ENCODE peak calls at places on chromosomes 16 and 17, in ten cellular contexts. V is fibroblast of pulmonary artery; K is PC-3; Q is CD8-positive, alpha-beta T cell; R is fibroblast of the aortic adventitia; Y is cardiac fibroblast; S is fibroblast of lung; A is fibroblast of mammary gland; P is AG04449; L is AG10803. O is an unnamed sample.

GRCh38 chr16:4301968-4302367 is 13.9 kb upstream of the GLIS2 start:
- DNase-seq in V (no peak), K (no peak), Q (no peak), R (no peak), Y (no peak), S (no peak), A (no peak), P (no peak), L (no peak), O (no peak)

GRCh38 chr17:63641678-63642077 is 19.5 kb downstream of the MAP3K3 start:
- DNase-seq in V (no peak), K (no peak), Q (no peak), R (no peak), Y (no peak), S (no peak), A (no peak), P (no peak), L (no peak), O (no peak)

GRCh38 chr17:59008737-59009136 is 97.9 kb downstream of the TRIM37 start:
- DNase-seq in V (no peak), K (no peak), Q (no peak), R (no peak), Y (no peak), S (no peak), A (no peak), P (no peak), L (no peak), O (no peak)

GRCh38 chr17:36736201-36737156 is 135.1 kb downstream of the MRM1 start:
- DNase-seq in V (no peak), K (no peak), Q (no peak), R (no peak), Y (no peak), S (no peak), A (no peak), P (no peak), L (no peak), O (no peak)

GRCh38 chr17:67435122-67435521 is 58.0 kb downstream of the PITPNC1 start:
- DNase-seq in V (peak), K (no peak), Q (peak), R (peak), Y (peak), S (no peak), A (peak), P (no peak), L (peak), O (no peak)

GRCh38 chr16:86919531-86920305 is 341.4 kb downstream of the FOXL1 start:
- DNase-seq in V (no peak), K (no peak), Q (no peak), R (no peak), Y (no peak), S (no peak), A (no peak), P (no peak), L (no peak), O (no peak)

GRCh38 chr17:4549781-4550533 is 5.2 kb downstream of the MYBBP1A start:
- DNase-seq in V (no peak), K (no peak), Q (no peak), R (no peak), Y (no peak), S (no peak), A (no peak), P (no peak), L (no peak), O (no peak)

GRCh38 chr17:79527286-79527685 is 83.6 kb downstream of the RBFOX3 start:
- DNase-seq in V (no peak), K (no peak), Q (no peak), R (no peak), Y (no peak), S (no peak), A (no peak), P (no peak), L (no peak), O (no peak)

GRCh38 chr16:73743665-73744496 is 552.7 kb upstream of the PSMD7 start:
- DNase-seq in V (no peak), K (no peak), Q (no peak), R (no peak), Y (no peak), S (peak), A (no peak), P (no peak), L (no peak), O (no peak)

GRCh38 chr17:46892192-46892703 is 30.7 kb upstream of the GOSR2 start:
- DNase-seq in V (no peak), K (no peak), Q (no peak), R (no peak), Y (no peak), S (no peak), A (no peak), P (no peak), L (no peak), O (no peak)

GRCh38 chr17:17729620-17730249 is 48.5 kb downstream of the RAI1 start:
- DNase-seq in V (no peak), K (peak), Q (peak), R (no peak), Y (no peak), S (no peak), A (no peak), P (no peak), L (no peak), O (no peak)

GRCh38 chr16:57029161-57030160 is 40.1 kb downstream of the NLRC5 start:
- DNase-seq in V (peak), K (peak), Q (no peak), R (peak), Y (no peak), S (no peak), A (peak), P (no peak), L (peak), O (no peak)

GRCh38 chr17:58084317-58084981 is 1.2 kb downstream of the DYNLL2 start:
- DNase-seq in V (peak), K (peak), Q (peak), R (peak), Y (peak), S (peak), A (peak), P (no peak), L (peak), O (peak)

GRCh38 chr17:19744492-19744891 is 3.6 kb downstream of the ALDH3A1 start:
- DNase-seq in V (no peak), K (no peak), Q (no peak), R (no peak), Y (no peak), S (no peak), A (no peak), P (no peak), L (no peak), O (no peak)

GRCh38 chr17:40348562-40349476 is 15.7 kb downstream of the GJD3 start:
- DNase-seq in V (no peak), K (no peak), Q (no peak), R (no peak), Y (no peak), S (no peak), A (no peak), P (no peak), L (no peak), O (no peak)

GRCh38 chr17:80833952-80834895 is 157.4 kb upstream of the CHMP6 start:
- DNase-seq in V (peak), K (no peak), Q (no peak), R (peak), Y (peak), S (peak), A (peak), P (no peak), L (peak), O (no peak)

GRCh38 chr16:19375561-19376158 is 42.0 kb upstream of the TMC5 start:
- DNase-seq in V (peak), K (peak), Q (no peak), R (peak), Y (peak), S (peak), A (peak), P (no peak), L (peak), O (no peak)

GRCh38 chr17:55783684-55784245 is 32.9 kb downstream of the PCTP start:
- DNase-seq in V (peak), K (no peak), Q (no peak), R (peak), Y (peak), S (peak), A (peak), P (no peak), L (peak), O (no peak)

GRCh38 chr16:54720259-54720658 is 210.4 kb upstream of the IRX5 start:
- DNase-seq in V (no peak), K (no peak), Q (no peak), R (no peak), Y (no peak), S (no peak), A (no peak), P (no peak), L (no peak), O (no peak)

GRCh38 chr17:63772801-63773271 is 561 bp downstream of the CCDC47 start:
- DNase-seq in V (peak), K (peak), Q (no peak), R (peak), Y (peak), S (peak), A (peak), P (peak), L (peak), O (no peak)

GRCh38 chr16:69942627-69943170 is 8.4 kb upstream of the CLEC18A start:
- DNase-seq in V (no peak), K (no peak), Q (no peak), R (no peak), Y (no peak), S (no peak), A (no peak), P (no peak), L (no peak), O (no peak)

GRCh38 chr17:48613862-48614694 is 1.0 kb downstream of the HOXB8 start:
- DNase-seq in V (no peak), K (no peak), Q (no peak), R (no peak), Y (no peak), S (no peak), A (no peak), P (no peak), L (no peak), O (no peak)

GRCh38 chr16:35750701-35751104 is 2291.3 kb downstream of the TP53TG3F start:
- DNase-seq in V (no peak), K (no peak), Q (no peak), R (no peak), Y (no peak), S (no peak), A (no peak), P (no peak), L (no peak), O (no peak)

GRCh38 chr16:20380782-20381181 is 23.8 kb downstream of the PDILT start:
- DNase-seq in V (no peak), K (no peak), Q (no peak), R (no peak), Y (no peak), S (no peak), A (no peak), P (no peak), L (no peak), O (no peak)

GRCh38 chr16:75481475-75481874 is 13.8 kb downstream of the CHST6 start:
- DNase-seq in V (no peak), K (no peak), Q (no peak), R (no peak), Y (no peak), S (no peak), A (no peak), P (no peak), L (no peak), O (no peak)

GRCh38 chr17:40602445-40603443 is 37.5 kb upstream of the CCR7 start:
- DNase-seq in V (no peak), K (no peak), Q (peak), R (no peak), Y (no peak), S (no peak), A (no peak), P (no peak), L (no peak), O (peak)

GRCh38 chr16:58265480-58266052 is 29.3 kb downstream of the PRSS54 start:
- DNase-seq in V (no peak), K (no peak), Q (no peak), R (no peak), Y (no peak), S (no peak), A (no peak), P (no peak), L (no peak), O (no peak)

GRCh38 chr16:8594149-8594666 is 3.9 kb upstream of the TMEM114 start:
- DNase-seq in V (no peak), K (no peak), Q (no peak), R (no peak), Y (no peak), S (no peak), A (no peak), P (no peak), L (no peak), O (no peak)

GRCh38 chr17:81386646-81387234 is 8.5 kb upstream of the BAHCC1 start:
- DNase-seq in V (no peak), K (no peak), Q (no peak), R (no peak), Y (no peak), S (no peak), A (no peak), P (no peak), L (peak), O (no peak)

GRCh38 chr17:81189670-81190530 is 23.9 kb upstream of the AATK start:
- DNase-seq in V (no peak), K (no peak), Q (no peak), R (no peak), Y (no peak), S (no peak), A (no peak), P (no peak), L (no peak), O (no peak)

GRCh38 chr16:82761858-82762257 is 135.1 kb downstream of the CDH13 start:
- DNase-seq in V (peak), K (no peak), Q (no peak), R (peak), Y (peak), S (peak), A (peak), P (no peak), L (no peak), O (no peak)

GRCh38 chr16:69327585-69328310 is 2.6 kb downstream of the PDF start:
- DNase-seq in V (no peak), K (no peak), Q (no peak), R (no peak), Y (no peak), S (no peak), A (no peak), P (no peak), L (no peak), O (no peak)

GRCh38 chr16:11345040-11345862 is at the start of gene RMI2:
- DNase-seq in V (peak), K (peak), Q (peak), R (peak), Y (peak), S (peak), A (peak), P (no peak), L (peak), O (peak)

GRCh38 chr16:64478258-64478906 is 643.5 kb downstream of the CDH11 start:
- DNase-seq in V (peak), K (peak), Q (no peak), R (peak), Y (peak), S (peak), A (peak), P (peak), L (peak), O (no peak)

GRCh38 chr16:88014954-88015805 is 63.9 kb downstream of the BANP start:
- DNase-seq in V (no peak), K (no peak), Q (no peak), R (no peak), Y (no peak), S (no peak), A (no peak), P (no peak), L (no peak), O (no peak)

DNA sequence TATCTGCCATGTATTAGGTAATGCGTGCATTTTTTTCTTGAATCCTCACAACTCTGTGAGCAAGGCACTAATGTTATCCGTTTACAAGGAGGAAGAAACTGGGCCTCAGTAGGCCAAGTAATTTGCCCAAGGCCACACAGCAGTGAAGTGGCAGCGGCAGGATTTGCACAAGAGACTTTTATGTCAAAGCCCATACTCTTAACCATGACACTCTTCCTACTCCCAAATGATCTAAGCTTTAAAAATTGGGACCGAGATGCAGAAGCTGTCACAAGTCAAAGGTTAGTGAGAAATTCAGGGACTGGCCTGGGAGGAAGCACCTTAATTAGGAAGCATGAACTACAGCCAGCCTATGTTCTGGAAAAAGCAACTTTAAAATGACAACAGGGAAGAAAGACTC is 10.7 kb downstream of the MAP3K14 start:
- DNase-seq in V (no peak), K (no peak), Q (no peak), R (no peak), Y (no peak), S (no peak), A (no peak), P (no peak), L (no peak), O (no peak)
- TF ChIP-seq CTCF in V (no peak), K (no peak), Q (no peak), R (no peak), Y (no peak), S (no peak), A (no peak), P (no peak), L (no peak), O (no peak)

DNA sequence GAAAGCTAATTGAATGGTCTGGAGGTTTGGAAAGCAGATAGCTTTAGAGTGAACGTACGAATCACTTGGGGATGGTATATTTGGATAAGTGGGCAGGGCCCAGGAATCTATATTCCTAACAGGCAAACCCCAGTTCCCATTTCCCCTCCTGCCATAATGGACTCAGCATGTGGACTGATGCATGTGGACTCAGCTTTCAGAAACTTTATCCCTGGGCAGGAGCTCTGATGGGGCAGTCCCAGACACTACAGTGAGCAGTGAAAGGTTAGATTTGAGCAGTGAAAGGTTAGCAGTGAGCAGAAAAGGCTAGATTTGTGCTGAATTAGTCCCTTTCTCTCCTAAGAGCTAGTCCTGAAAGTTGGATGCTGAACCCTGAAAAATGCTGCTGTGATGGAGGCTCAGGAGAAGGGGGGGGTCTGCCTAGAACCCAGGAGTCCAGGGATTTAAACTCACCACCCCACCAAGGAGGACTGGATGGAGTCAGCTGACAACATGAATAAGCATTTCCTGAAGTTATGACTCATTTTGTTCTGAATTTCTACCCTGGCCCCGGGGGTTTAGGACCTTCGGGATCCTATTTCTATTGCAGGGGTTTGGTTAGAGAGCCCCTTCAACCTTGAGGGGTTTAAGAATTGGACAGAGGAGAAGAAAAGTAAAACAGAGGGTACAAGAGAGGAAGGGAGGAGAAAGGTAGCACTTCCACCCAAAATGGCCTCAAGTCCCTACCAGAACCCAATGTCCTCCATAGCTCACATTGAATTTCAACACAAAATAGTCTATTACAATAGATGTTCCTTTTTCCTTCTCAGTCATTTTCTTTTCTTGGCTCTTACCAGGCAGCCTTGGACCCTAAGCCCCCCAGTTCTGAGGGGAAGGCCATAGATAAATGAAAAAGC is 10.3 kb upstream of the FZD2 start:
- DNase-seq in V (peak), K (peak), Q (no peak), R (peak), Y (peak), S (peak), A (peak), P (no peak), L (peak), O (no peak)
- H3K4me3 ChIP-seq in V (no peak), K (no peak), Q (no peak), R (no peak), Y (no peak), S (no peak), A (no peak), P (no peak), L (no peak), O (no peak)

GRCh38 chr17:29569245-29569950 is 897 bp downstream of the TP53I13 start:
- DNase-seq in V (no peak), K (peak), Q (no peak), R (no peak), Y (no peak), S (no peak), A (no peak), P (no peak), L (peak), O (no peak)
- TF ChIP-seq CTCF in V (no peak), K (no peak), Q (no peak), R (no peak), Y (no peak), S (no peak), A (no peak), P (no peak), L (no peak), O (no peak)

DNA sequence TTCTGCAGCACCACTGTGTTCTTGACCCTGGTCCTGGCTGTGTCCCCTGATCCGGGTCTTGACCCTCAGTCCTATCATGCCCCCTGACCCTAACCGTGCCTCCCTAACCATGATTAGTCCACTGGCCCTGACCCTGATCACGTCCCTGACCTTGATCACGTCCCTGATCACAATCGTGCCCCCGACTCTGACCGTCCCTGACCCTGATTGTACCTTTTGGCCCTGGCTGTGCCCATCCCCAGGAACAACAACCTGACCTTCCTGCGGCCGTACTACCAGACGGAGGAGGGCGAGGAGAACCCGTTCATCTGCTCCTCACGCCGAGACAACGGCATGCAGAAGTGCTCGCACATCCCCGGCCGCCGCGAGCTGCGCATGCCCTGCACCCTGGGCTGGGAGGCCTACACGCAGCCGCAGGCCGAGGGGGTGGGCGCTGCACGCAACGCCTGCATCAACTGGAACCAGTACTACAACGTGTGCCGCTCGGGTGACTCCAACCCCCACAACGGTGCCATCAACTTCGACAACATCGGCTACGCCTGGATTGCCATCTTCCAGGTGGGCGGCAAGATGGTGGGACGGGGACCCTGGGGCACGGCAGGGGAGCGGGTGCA is 24.9 kb downstream of the TPSG1 start:
- DNase-seq in V (no peak), K (no peak), Q (no peak), R (no peak), Y (no peak), S (no peak), A (no peak), P (no peak), L (no peak), O (no peak)
- H3K4me3 ChIP-seq in V (no peak), K (no peak), Q (no peak), R (no peak), Y (no peak), S (no peak), A (no peak), P (no peak), L (no peak), O (no peak)

DNA sequence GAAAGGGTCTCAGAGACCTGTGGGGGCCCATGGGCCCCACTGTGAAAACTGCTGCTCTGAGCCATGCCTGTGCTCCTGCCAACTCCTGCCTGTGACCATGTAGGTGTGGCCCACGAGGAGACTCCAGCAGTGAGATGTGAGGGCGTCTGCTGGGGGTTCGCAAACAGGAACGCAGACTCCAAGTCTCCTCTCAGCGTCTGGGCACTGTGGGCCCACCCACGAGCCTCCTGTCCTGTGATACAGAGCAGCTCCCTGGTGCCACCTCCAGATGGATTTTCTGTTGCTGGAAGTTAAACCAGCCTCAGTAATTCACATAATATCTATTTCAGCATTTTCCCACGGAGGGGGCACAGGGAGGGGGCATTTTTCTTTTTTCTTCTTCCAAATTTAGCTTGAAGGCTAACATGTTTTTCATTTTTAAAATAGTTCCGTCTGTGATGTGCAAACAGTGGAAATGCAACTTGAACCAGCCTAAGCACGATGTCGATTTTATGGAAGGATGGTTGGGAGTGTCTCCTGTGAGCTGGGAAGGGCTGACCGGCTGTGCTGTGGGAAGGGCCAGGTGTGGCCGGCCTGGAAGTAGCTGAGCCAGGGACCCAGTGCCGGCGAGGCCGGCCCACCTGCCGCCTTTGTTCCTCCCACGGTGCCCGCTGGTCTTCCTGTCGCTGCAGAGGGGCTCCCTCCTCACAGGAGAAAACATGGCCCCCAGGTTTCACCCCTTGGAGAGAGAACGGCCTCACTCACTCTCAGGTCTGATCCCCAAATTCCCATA is 3.8 kb upstream of the RAB40B start:
- DNase-seq in V (no peak), K (no peak), Q (no peak), R (no peak), Y (no peak), S (no peak), A (no peak), P (no peak), L (peak), O (no peak)
- TF ChIP-seq CTCF in V (no peak), K (no peak), Q (no peak), R (no peak), Y (no peak), S (no peak), A (no peak), P (no peak), L (no peak), O (no peak)

O was measured in GM06990.